ENCODE peak calls at places on chromosomes 1 and 21, in five cellular contexts. Q is omental fat pad; P is activated T-helper 1 cell treated with Interleukin-2 at 50 U/mL for 16 hours; K is Karpas-422; U is CD4-positive, CD25-positive, alpha-beta regulatory T cell. C is an unnamed sample.

GRCh38 chr1:228410671-228411070 is 4.0 kb upstream of the TRIM11 start:
- DNase-seq in Q (no peak), P (no peak), K (no peak), U (no peak), C (no peak)

GRCh38 chr1:17014671-17015567 is 3.2 kb upstream of the ATP13A2 start:
- DNase-seq in Q (no peak), P (no peak), K (no peak), U (no peak), C (no peak)

GRCh38 chr1:244964112-244964971 is 100.0 kb upstream of the HNRNPU start:
- DNase-seq in Q (no peak), P (no peak), K (no peak), U (no peak), C (peak)

GRCh38 chr1:27821761-27822315 is 8.7 kb upstream of the PPP1R8 start:
- DNase-seq in Q (no peak), P (no peak), K (no peak), U (no peak), C (peak)

GRCh38 chr1:13730751-13731482 is 30.9 kb downstream of the PRDM2 start:
- DNase-seq in Q (no peak), P (peak), K (peak), U (peak), C (no peak)

GRCh38 chr1:201405484-201405831 is 6.3 kb upstream of the LAD1 start:
- DNase-seq in Q (no peak), P (no peak), K (peak), U (no peak), C (no peak)

GRCh38 chr1:228013322-228014234 is 6.8 kb downstream of the WNT3A start:
- DNase-seq in Q (no peak), P (no peak), K (no peak), U (no peak), C (no peak)

GRCh38 chr1:185813401-185813979 is 79.3 kb downstream of the HMCN1 start:
- DNase-seq in Q (no peak), P (no peak), K (peak), U (no peak), C (peak)

GRCh38 chr1:56287736-56288135 is 291.6 kb downstream of the PLPP3 start:
- DNase-seq in Q (no peak), P (no peak), K (no peak), U (no peak), C (no peak)

GRCh38 chr1:204263240-204263848 is 49.6 kb upstream of the GOLT1A start:
- DNase-seq in Q (no peak), P (no peak), K (no peak), U (no peak), C (no peak)

GRCh38 chr1:41977329-41977728 is 58.6 kb upstream of the HIVEP3 start:
- DNase-seq in Q (no peak), P (no peak), K (no peak), U (no peak), C (no peak)

GRCh38 chr21:45981641-45982255 is at the start of gene COL6A1:
- DNase-seq in Q (no peak), P (no peak), K (no peak), U (no peak), C (peak)

GRCh38 chr1:61447339-61448016 is 277.5 kb downstream of the TM2D1 start:
- DNase-seq in Q (no peak), P (no peak), K (no peak), U (no peak), C (no peak)

GRCh38 chr1:54794401-54795099 is 6.6 kb downstream of the TTC22 start:
- DNase-seq in Q (no peak), P (no peak), K (no peak), U (no peak), C (peak)

GRCh38 chr1:155761746-155762400 is 73.0 kb downstream of the DAP3 start:
- DNase-seq in Q (no peak), P (no peak), K (no peak), U (no peak), C (no peak)

GRCh38 chr1:8941906-8942305 is 3.8 kb upstream of the CA6 start:
- DNase-seq in Q (no peak), P (no peak), K (no peak), U (no peak), C (peak)

GRCh38 chr1:44089371-44090070 is 29.1 kb upstream of the KLF17 start:
- DNase-seq in Q (no peak), P (no peak), K (no peak), U (no peak), C (peak)